ENCODE peak calls at places on chromosomes 7 and 10, in four cellular contexts. One of them, this sample, is unnamed.

GRCh38 chr7:111140091-111140870 is 49.4 kb downstream of the LRRN3 start:
- DNase-seq in stomach: no peak
- DNase-seq in transverse colon: no peak
- DNase-seq in breast epithelium: no peak
- DNase-seq in this sample: no peak

GRCh38 chr7:156064921-156065386 is 252.7 kb upstream of the SHH start:
- DNase-seq in stomach: no peak
- DNase-seq in transverse colon: no peak
- DNase-seq in breast epithelium: no peak
- DNase-seq in this sample: no peak

GRCh38 chr7:34425631-34426384 is 232.2 kb upstream of the NPSR1 start:
- DNase-seq in stomach: no peak
- DNase-seq in transverse colon: no peak
- DNase-seq in breast epithelium: no peak
- DNase-seq in this sample: no peak

GRCh38 chr7:17497549-17498193 is 199.2 kb downstream of the AHR start:
- DNase-seq in stomach: no peak
- DNase-seq in transverse colon: no peak
- DNase-seq in breast epithelium: no peak
- DNase-seq in this sample: no peak

GRCh38 chr7:85000973-85001372 is 185.9 kb downstream of the SEMA3D start:
- DNase-seq in stomach: no peak
- DNase-seq in transverse colon: no peak
- DNase-seq in breast epithelium: no peak
- DNase-seq in this sample: no peak

GRCh38 chr7:101035941-101036340 is 16.1 kb downstream of the MUC17 start:
- DNase-seq in stomach: no peak
- DNase-seq in transverse colon: no peak
- DNase-seq in breast epithelium: no peak
- DNase-seq in this sample: no peak

GRCh38 chr10:80500572-80501380 is 36.9 kb upstream of the SH2D4B start:
- DNase-seq in stomach: peak; percentile 25
- DNase-seq in transverse colon: no peak
- DNase-seq in breast epithelium: no peak
- DNase-seq in this sample: no peak

GRCh38 chr7:102260856-102261255 is 25.8 kb upstream of the SH2B2 start:
- DNase-seq in stomach: no peak
- DNase-seq in transverse colon: no peak
- DNase-seq in breast epithelium: no peak
- DNase-seq in this sample: no peak

GRCh38 chr7:119925890-119926289 is 347.1 kb upstream of the KCND2 start:
- DNase-seq in stomach: no peak
- DNase-seq in transverse colon: no peak
- DNase-seq in breast epithelium: no peak
- DNase-seq in this sample: no peak

GRCh38 chr7:150333659-150334058 is 7.8 kb downstream of the RARRES2 start:
- DNase-seq in stomach: no peak
- DNase-seq in transverse colon: no peak
- DNase-seq in breast epithelium: no peak
- DNase-seq in this sample: no peak

GRCh38 chr10:47321521-47322195 is 596 bp upstream of the GDF2 start:
- DNase-seq in stomach: no peak
- DNase-seq in transverse colon: no peak
- DNase-seq in breast epithelium: no peak
- DNase-seq in this sample: no peak

GRCh38 chr10:47323087-47323486 is 833 bp downstream of the GDF2 start:
- DNase-seq in stomach: no peak
- DNase-seq in transverse colon: no peak
- DNase-seq in breast epithelium: no peak
- DNase-seq in this sample: no peak

GRCh38 chr10:47322300-47323061 is at the start of gene GDF2:
- DNase-seq in stomach: no peak
- DNase-seq in transverse colon: no peak
- DNase-seq in breast epithelium: no peak
- DNase-seq in this sample: no peak

GRCh38 chr10:47325303-47326291 is 3.3 kb downstream of the GDF2 start:
- DNase-seq in stomach: peak; percentile 20
- DNase-seq in transverse colon: peak; percentile 1
- DNase-seq in breast epithelium: no peak
- DNase-seq in this sample: no peak

GRCh38 chr10:47323636-47324299 is 1.5 kb downstream of the GDF2 start:
- DNase-seq in stomach: no peak
- DNase-seq in transverse colon: no peak
- DNase-seq in breast epithelium: no peak
- DNase-seq in this sample: no peak
- H3K4me1 ChIP-seq in stomach: no peaks in the 10 kb centered on the region
- H3K4me1 ChIP-seq in transverse colon: no peaks in the 10 kb centered on the region
- H3K4me1 ChIP-seq in breast epithelium: no peaks in the 10 kb centered on the region
- H3K4me1 ChIP-seq in this sample: no peaks in the 10 kb centered on the region

GRCh38 chr7:116218051-116218645 is 7.8 kb downstream of the TES start:
- DNase-seq in stomach: peak; percentile 76
- DNase-seq in transverse colon: no peak
- DNase-seq in breast epithelium: no peak
- DNase-seq in this sample: no peak
- TF ChIP-seq POLR2AphosphoS5 in stomach: no peak
- TF ChIP-seq POLR2AphosphoS5 in transverse colon: no peak
- TF ChIP-seq POLR2AphosphoS5 in breast epithelium: no peak
- TF ChIP-seq POLR2AphosphoS5 in this sample: peak; percentile 36

DNA sequence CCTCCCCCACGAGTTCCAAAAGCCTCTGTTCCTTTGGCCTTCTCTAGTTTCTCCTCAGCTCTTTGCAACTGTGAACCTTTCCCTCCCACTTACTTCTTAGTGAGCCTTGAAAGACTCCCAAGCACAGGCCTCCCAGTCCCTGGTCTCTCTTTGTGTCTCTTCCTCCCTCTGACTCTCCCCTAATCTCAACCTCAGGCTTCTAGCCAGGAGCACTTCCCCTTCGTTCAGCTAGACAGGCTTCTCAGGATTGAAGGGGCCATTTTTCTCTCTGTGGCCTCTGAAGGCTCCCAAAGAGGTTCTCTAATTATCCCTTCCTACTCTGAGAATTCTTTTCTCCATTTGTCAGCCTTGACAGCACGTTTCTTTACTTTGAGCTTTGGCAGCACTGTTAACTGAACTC is 50.2 kb upstream of the PHYHIPL start:
- DNase-seq in stomach: no peak
- DNase-seq in transverse colon: no peak
- DNase-seq in breast epithelium: no peak
- DNase-seq in this sample: no peak
- H3K4me1 ChIP-seq in stomach: no peaks in the 10 kb centered on the region
- H3K4me1 ChIP-seq in transverse colon: no peaks in the 10 kb centered on the region
- H3K4me1 ChIP-seq in breast epithelium: no peaks in the 10 kb centered on the region
- H3K4me1 ChIP-seq in this sample: no peaks in the 10 kb centered on the region

DNA sequence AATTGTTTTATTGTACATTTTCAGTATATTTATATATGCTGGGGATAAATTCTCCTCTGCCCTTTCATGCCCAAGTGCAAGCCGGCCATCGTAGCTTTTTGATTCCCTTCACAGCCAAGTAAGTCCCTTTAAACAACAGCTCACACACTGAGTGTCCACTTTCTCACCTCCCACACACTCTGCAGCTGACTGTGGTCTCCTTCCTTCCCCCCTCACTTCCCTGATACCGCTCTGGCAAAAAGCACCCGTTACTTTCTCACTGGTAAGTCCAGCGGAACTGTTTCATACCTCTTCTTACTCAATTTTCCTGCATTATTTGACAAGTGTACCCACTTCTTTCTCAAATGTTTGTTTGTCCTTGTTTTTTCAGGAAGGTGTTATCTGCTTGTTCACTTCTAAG is 35.2 kb downstream of the MGAM start:
- DNase-seq in stomach: no peak
- DNase-seq in transverse colon: no peak
- DNase-seq in breast epithelium: no peak
- DNase-seq in this sample: no peak
- TF ChIP-seq POLR2AphosphoS5 in stomach: no peak
- TF ChIP-seq POLR2AphosphoS5 in transverse colon: no peak
- TF ChIP-seq POLR2AphosphoS5 in breast epithelium: no peak
- TF ChIP-seq POLR2AphosphoS5 in this sample: no peak

DNA sequence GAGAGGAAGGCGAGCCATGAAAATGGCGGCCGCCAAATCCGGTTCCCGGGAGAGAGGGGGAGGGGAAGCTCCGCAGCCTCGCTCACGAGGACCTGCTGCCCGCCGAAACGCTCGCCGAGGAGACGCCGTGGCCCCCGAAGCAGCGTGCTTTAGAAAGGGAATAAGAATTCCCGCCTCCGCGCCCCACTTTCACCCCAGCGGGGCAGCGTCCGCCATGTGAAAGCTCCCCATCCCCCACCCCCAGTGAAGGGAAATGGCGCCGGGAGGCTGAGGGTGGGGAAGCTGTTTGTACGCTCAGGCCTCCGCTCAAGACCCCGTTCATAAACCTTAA is 468 bp downstream of the HNRNPA2B1 start:
- DNase-seq in stomach: peak; percentile 71
- DNase-seq in transverse colon: peak; percentile 81
- DNase-seq in breast epithelium: peak; percentile 60
- DNase-seq in this sample: peak; percentile 62
- H3K4me1 ChIP-seq in stomach: peaks cover 41% of the 10 kb centered on the region
- H3K4me1 ChIP-seq in transverse colon: peaks cover 40% of the 10 kb centered on the region
- H3K4me1 ChIP-seq in breast epithelium: peaks cover 3% of the 10 kb centered on the region
- H3K4me1 ChIP-seq in this sample: peaks cover 16% of the 10 kb centered on the region

GRCh38 chr10:132989476-132990415 is 47.4 kb upstream of the CFAP46 start:
- DNase-seq in stomach: no peak
- DNase-seq in transverse colon: no peak
- DNase-seq in breast epithelium: no peak
- DNase-seq in this sample: no peak
- TF ChIP-seq POLR2AphosphoS5 in stomach: no peak
- TF ChIP-seq POLR2AphosphoS5 in transverse colon: no peak
- TF ChIP-seq POLR2AphosphoS5 in breast epithelium: no peak
- TF ChIP-seq POLR2AphosphoS5 in this sample: no peak

GRCh38 chr10:102613286-102613685 is 31.0 kb upstream of the TRIM8 start:
- DNase-seq in stomach: no peak
- DNase-seq in transverse colon: no peak
- DNase-seq in breast epithelium: no peak
- DNase-seq in this sample: no peak

GRCh38 chr10:102611514-102612095 is 32.7 kb upstream of the TRIM8 start:
- DNase-seq in stomach: no peak
- DNase-seq in transverse colon: no peak
- DNase-seq in breast epithelium: no peak
- DNase-seq in this sample: no peak

GRCh38 chr10:102614888-102615287 is 29.4 kb upstream of the TRIM8 start:
- DNase-seq in stomach: no peak
- DNase-seq in transverse colon: no peak
- DNase-seq in breast epithelium: no peak
- DNase-seq in this sample: no peak

GRCh38 chr10:102613761-102614160 is 30.5 kb upstream of the TRIM8 start:
- DNase-seq in stomach: no peak
- DNase-seq in transverse colon: no peak
- DNase-seq in breast epithelium: no peak
- DNase-seq in this sample: no peak

DNA sequence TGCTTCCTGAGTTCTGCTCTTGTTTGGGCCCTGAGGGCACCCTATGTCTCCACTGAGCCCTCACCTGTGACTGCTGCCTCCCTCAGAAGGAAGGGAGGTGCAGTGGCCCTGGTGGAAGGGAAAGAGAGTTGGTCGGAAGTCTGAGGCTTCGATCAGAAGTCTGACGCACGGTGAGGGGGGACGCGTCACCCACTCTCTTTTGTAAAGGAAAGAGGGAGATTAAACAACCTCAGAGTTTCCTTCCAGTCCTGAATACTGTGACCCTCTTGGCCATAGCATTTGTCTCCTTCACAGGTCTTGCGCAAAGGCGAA is 31.4 kb upstream of the TRIM8 start:
- DNase-seq in stomach: no peak
- DNase-seq in transverse colon: no peak
- DNase-seq in breast epithelium: no peak
- DNase-seq in this sample: no peak
- H3K4me1 ChIP-seq in stomach: peaks cover 16% of the 10 kb centered on the region
- H3K4me1 ChIP-seq in transverse colon: peaks cover 38% of the 10 kb centered on the region
- H3K4me1 ChIP-seq in breast epithelium: no peaks in the 10 kb centered on the region
- H3K4me1 ChIP-seq in this sample: no peaks in the 10 kb centered on the region

This sample was measured in prostate gland.